ENCODE peak calls at places on chromosomes 13 and 19, in four cellular contexts. One of them, this sample, is unnamed.

GRCh38 chr13:27053902-27054595 is 117.6 kb downstream of the USP12 start:
- DNase-seq in PC-9: peak; percentile 95
- DNase-seq in right lobe of liver: no peak
- DNase-seq in GM23248: peak; percentile 94
- DNase-seq in this sample: peak; percentile 41

GRCh38 chr13:75263741-75264407 is 218.1 kb downstream of the TBC1D4 start:
- DNase-seq in GM23248: peak; percentile 42
- DNase-seq in right lobe of liver: no peak
- DNase-seq in PC-9: no peak
- DNase-seq in this sample: no peak

GRCh38 chr13:27583645-27584044 is 36.7 kb downstream of the LNX2 start:
- DNase-seq in right lobe of liver: no peak
- DNase-seq in GM23248: peak; percentile 22
- DNase-seq in PC-9: no peak
- DNase-seq in this sample: no peak

GRCh38 chr19:40576181-40576584 is 490 bp upstream of the SHKBP1 start:
- DNase-seq in PC-9: no peak
- DNase-seq in GM23248: no peak
- DNase-seq in right lobe of liver: no peak
- DNase-seq in this sample: no peak

GRCh38 chr13:44385401-44385800 is 11.8 kb downstream of the SERP2 start:
- DNase-seq in right lobe of liver: no peak
- DNase-seq in GM23248: no peak
- DNase-seq in PC-9: no peak
- DNase-seq in this sample: no peak

GRCh38 chr19:34350161-34350561 is 14.8 kb upstream of the GPI start:
- DNase-seq in right lobe of liver: no peak
- DNase-seq in PC-9: no peak
- DNase-seq in GM23248: peak; percentile 63
- DNase-seq in this sample: no peak

GRCh38 chr19:29583196-29584006 is 22.7 kb upstream of the POP4 start:
- DNase-seq in PC-9: no peak
- DNase-seq in GM23248: peak; percentile 48
- DNase-seq in right lobe of liver: no peak
- DNase-seq in this sample: no peak

GRCh38 chr13:45180713-45181601 is 19.9 kb downstream of the KCTD4 start:
- DNase-seq in GM23248: peak; percentile 63
- DNase-seq in PC-9: no peak
- DNase-seq in right lobe of liver: no peak
- DNase-seq in this sample: no peak

GRCh38 chr13:61094865-61095264 is 320.8 kb downstream of the PCDH20 start:
- DNase-seq in right lobe of liver: no peak
- DNase-seq in PC-9: no peak
- DNase-seq in GM23248: no peak
- DNase-seq in this sample: no peak

GRCh38 chr19:48963371-48964204 is 1.5 kb upstream of the FTL start:
- DNase-seq in PC-9: peak; percentile 69
- DNase-seq in GM23248: peak; percentile 85
- DNase-seq in right lobe of liver: peak; percentile 92
- DNase-seq in this sample: no peak

GRCh38 chr19:56538761-56539263 is at the start of gene ZFP28:
- DNase-seq in PC-9: peak; percentile 46
- DNase-seq in right lobe of liver: peak; percentile 75
- DNase-seq in GM23248: no peak
- DNase-seq in this sample: no peak

GRCh38 chr19:30374791-30375650 is 2.8 kb downstream of the ZNF536 start:
- DNase-seq in GM23248: peak; percentile 14
- DNase-seq in PC-9: no peak
- DNase-seq in right lobe of liver: no peak
- DNase-seq in this sample: no peak

GRCh38 chr19:56152644-56153043 is 11.6 kb downstream of the ZNF444 start:
- DNase-seq in PC-9: no peak
- DNase-seq in right lobe of liver: no peak
- DNase-seq in GM23248: no peak
- DNase-seq in this sample: no peak

GRCh38 chr13:37198629-37199028 is 93.2 kb upstream of the CSNK1A1L start:
- DNase-seq in right lobe of liver: no peak
- DNase-seq in GM23248: peak; percentile 3
- DNase-seq in PC-9: no peak
- DNase-seq in this sample: no peak

GRCh38 chr19:10086904-10087256 is 763 bp downstream of the SHFL start:
- DNase-seq in right lobe of liver: no peak
- DNase-seq in GM23248: peak; percentile 42
- DNase-seq in PC-9: no peak
- DNase-seq in this sample: no peak

GRCh38 chr19:58279925-58280316 is 1.2 kb downstream of the ZNF8 start:
- DNase-seq in PC-9: no peak
- DNase-seq in GM23248: no peak
- DNase-seq in right lobe of liver: no peak
- DNase-seq in this sample: no peak

DNA sequence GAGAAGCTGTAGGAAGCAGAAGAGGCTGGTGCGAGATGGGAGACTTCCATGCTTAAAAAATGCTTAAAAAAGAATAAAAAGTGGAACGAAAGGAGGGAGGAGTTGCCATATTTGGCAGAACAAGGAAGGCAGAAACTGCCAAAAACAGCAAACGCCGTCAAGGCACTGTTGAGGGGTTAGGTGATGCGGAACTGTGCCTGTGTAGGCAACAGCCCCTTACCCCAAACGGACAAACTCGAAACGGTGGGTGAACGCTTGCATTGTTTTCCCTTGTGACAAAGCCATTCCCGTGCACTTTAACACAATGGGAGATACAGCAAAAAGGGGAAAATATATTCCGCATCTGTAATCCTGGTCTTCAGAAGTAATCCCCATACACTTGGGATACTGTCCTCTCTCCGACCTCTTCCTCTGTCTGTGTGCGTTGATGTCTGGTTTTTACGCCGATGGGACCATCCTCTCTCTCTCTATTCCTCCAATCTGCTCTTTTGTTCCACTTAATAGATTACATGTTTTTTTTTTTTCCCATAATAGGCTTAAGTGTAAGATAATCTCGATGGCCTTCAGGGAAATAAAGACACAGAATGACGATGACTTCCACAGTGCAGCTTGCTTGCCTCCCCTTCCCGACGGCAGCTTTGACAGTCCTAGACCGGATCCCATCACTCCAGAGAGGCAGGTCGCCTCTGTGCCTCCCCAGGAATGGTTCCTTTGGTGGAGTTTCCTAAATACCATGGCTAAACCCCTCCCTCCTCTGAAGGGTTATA is 132.7 kb upstream of the RNF113B start:
- DNase-seq in right lobe of liver: no peak
- DNase-seq in GM23248: no peak
- DNase-seq in PC-9: no peak
- DNase-seq in this sample: no peak
- H3K4me1 ChIP-seq in right lobe of liver: peaks cover 35% of the 10 kb centered on the region
- H3K4me1 ChIP-seq in GM23248: no peaks in the 10 kb centered on the region
- H3K4me1 ChIP-seq in PC-9: no peaks in the 10 kb centered on the region
- H3K4me1 ChIP-seq in this sample: peaks cover 6% of the 10 kb centered on the region

GRCh38 chr19:2237051-2237868 is 636 bp downstream of the SF3A2 start:
- DNase-seq in GM23248: peak; percentile 53
- DNase-seq in right lobe of liver: no peak
- DNase-seq in PC-9: no peak
- DNase-seq in this sample: no peak
- H3K4me1 ChIP-seq in GM23248: peaks cover 31% of the 10 kb centered on the region
- H3K4me1 ChIP-seq in right lobe of liver: peaks cover 32% of the 10 kb centered on the region
- H3K4me1 ChIP-seq in PC-9: peaks cover 15% of the 10 kb centered on the region
- H3K4me1 ChIP-seq in this sample: peaks cover 12% of the 10 kb centered on the region

GRCh38 chr13:24891476-24892108 is 127.6 kb downstream of the RNF17 start:
- DNase-seq in PC-9: no peak
- DNase-seq in GM23248: no peak
- DNase-seq in right lobe of liver: no peak
- DNase-seq in this sample: no peak

GRCh38 chr13:24887759-24888158 is 123.8 kb downstream of the RNF17 start:
- DNase-seq in right lobe of liver: no peak
- DNase-seq in GM23248: no peak
- DNase-seq in PC-9: no peak
- DNase-seq in this sample: no peak

GRCh38 chr13:24892844-24893243 is 128.9 kb downstream of the RNF17 start:
- DNase-seq in PC-9: no peak
- DNase-seq in right lobe of liver: no peak
- DNase-seq in GM23248: no peak
- DNase-seq in this sample: no peak

GRCh38 chr13:24890256-24890655 is 126.3 kb downstream of the RNF17 start:
- DNase-seq in PC-9: no peak
- DNase-seq in GM23248: no peak
- DNase-seq in right lobe of liver: no peak
- DNase-seq in this sample: no peak

DNA sequence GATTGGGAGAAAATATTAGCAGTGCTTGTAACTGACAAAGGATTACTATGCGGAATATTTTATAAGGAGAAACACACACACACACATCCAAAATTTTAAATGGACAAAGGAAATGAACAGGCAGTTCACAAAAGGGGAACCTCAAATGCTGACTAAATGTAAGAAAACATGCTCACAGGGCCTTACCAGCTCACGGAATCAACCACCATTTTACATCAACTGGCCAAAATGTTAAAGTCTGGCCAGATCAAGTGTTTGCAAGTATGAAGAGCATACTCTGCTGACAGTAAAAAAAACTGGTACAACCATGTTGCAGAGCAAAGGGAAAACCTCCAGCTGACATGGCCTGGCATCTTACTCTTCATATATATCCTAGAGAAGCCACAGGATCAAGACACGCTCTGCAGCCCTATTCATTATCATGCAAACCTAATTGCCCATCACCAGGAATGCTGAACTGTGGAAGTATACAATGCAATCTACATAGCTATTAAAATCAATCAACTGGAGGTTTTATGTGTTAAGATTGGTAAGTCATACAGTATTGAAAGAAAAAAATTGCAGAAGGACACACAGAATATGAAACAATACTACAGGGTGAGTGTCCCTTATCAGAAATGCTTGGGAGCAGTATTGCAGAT is 124.4 kb downstream of the RNF17 start:
- DNase-seq in GM23248: no peak
- DNase-seq in PC-9: no peak
- DNase-seq in right lobe of liver: no peak
- DNase-seq in this sample: no peak
- H3K4me1 ChIP-seq in GM23248: no peaks in the 10 kb centered on the region
- H3K4me1 ChIP-seq in PC-9: no peaks in the 10 kb centered on the region
- H3K4me1 ChIP-seq in right lobe of liver: no peaks in the 10 kb centered on the region
- H3K4me1 ChIP-seq in this sample: peaks cover 5% of the 10 kb centered on the region

GRCh38 chr19:11090264-11091032 is 1.2 kb downstream of the LDLR start:
- DNase-seq in PC-9: peak; percentile 93
- DNase-seq in right lobe of liver: peak; percentile 99
- DNase-seq in GM23248: peak; percentile 98
- DNase-seq in this sample: peak; percentile 96
- H3K4me1 ChIP-seq in PC-9: peaks cover 69% of the 10 kb centered on the region
- H3K4me1 ChIP-seq in right lobe of liver: peaks cover 49% of the 10 kb centered on the region
- H3K4me1 ChIP-seq in GM23248: peaks cover 38% of the 10 kb centered on the region
- H3K4me1 ChIP-seq in this sample: peaks cover 24% of the 10 kb centered on the region

GRCh38 chr13:41056194-41056593 is 5.1 kb upstream of the WBP4 start:
- DNase-seq in right lobe of liver: no peak
- DNase-seq in GM23248: no peak
- DNase-seq in PC-9: no peak
- DNase-seq in this sample: no peak

GRCh38 chr13:41054919-41055619 is 6.2 kb upstream of the WBP4 start:
- DNase-seq in right lobe of liver: no peak
- DNase-seq in GM23248: peak; percentile 32
- DNase-seq in PC-9: no peak
- DNase-seq in this sample: no peak

GRCh38 chr13:41058229-41059070 is 2.9 kb upstream of the WBP4 start:
- DNase-seq in PC-9: no peak
- DNase-seq in GM23248: no peak
- DNase-seq in right lobe of liver: no peak
- DNase-seq in this sample: peak; percentile 25

GRCh38 chr13:41059466-41059865 is 1.8 kb upstream of the WBP4 start:
- DNase-seq in PC-9: no peak
- DNase-seq in right lobe of liver: no peak
- DNase-seq in GM23248: peak; percentile 63
- DNase-seq in this sample: no peak

DNA sequence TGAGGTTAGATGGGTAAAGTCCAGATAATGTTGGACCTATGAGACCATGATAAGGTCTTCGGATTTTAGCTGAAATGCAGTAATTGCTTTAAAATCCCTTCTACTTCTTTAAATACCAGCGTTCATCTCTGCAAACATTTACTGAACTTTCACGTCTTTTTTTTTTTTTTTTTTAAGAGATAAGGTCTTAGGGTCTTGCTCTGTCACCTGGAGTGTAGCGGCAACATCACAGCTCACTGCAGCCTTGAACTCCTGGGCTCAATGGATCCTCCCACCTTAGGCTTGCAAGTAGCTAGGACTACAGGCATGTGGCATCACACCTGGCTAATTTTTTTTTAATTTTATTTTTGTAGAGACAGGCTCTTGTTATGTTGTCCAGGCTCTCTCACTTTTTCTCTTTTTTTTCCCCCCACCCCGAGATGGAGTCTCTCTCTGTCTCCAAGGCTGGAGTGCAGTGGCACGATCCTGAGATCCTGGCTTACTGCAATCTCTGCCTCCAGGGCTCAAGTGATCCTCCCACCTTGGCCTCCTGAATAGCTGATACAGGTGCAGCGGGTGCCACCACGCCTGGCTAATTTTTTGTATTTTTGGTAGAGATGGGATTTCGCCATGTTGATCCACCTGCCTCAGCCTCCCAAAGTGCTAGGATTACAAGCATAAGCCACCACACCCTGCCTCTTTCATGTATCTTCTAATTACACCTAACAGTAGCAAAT is 4.2 kb upstream of the WBP4 start:
- DNase-seq in PC-9: no peak
- DNase-seq in right lobe of liver: no peak
- DNase-seq in GM23248: no peak
- DNase-seq in this sample: peak; percentile 72
- H3K4me1 ChIP-seq in PC-9: peaks cover 23% of the 10 kb centered on the region
- H3K4me1 ChIP-seq in right lobe of liver: peaks cover 40% of the 10 kb centered on the region
- H3K4me1 ChIP-seq in GM23248: peaks cover 46% of the 10 kb centered on the region
- H3K4me1 ChIP-seq in this sample: peaks cover 7% of the 10 kb centered on the region

GRCh38 chr19:513368-514165 is 6.3 kb downstream of the TPGS1 start:
- DNase-seq in right lobe of liver: no peak
- DNase-seq in GM23248: no peak
- DNase-seq in PC-9: no peak
- DNase-seq in this sample: no peak
- H3K4me1 ChIP-seq in right lobe of liver: no peaks in the 10 kb centered on the region
- H3K4me1 ChIP-seq in GM23248: no peaks in the 10 kb centered on the region
- H3K4me1 ChIP-seq in PC-9: no peaks in the 10 kb centered on the region
- H3K4me1 ChIP-seq in this sample: peaks cover 15% of the 10 kb centered on the region